ENCODE peak calls at places on chromosomes 2 and 18, in four cellular contexts. H is sigmoid colon, C is H9, N is HS-5. L is an unnamed sample.

GRCh38 chr2:106161938-106162814 is 31.9 kb downstream of the UXS1 start:
- DNase-seq in H (no peak), C (no peak), N (no peak), L (no peak)

GRCh38 chr2:233706720-233707119 is 6.0 kb upstream of the UGT1A5 start:
- DNase-seq in H (no peak), C (no peak), N (no peak), L (no peak)

GRCh38 chr18:77124452-77124922 is 8.1 kb downstream of the MBP start:
- DNase-seq in H (peak; percentile 63), C (no peak), N (no peak), L (no peak)

GRCh38 chr2:64214281-64215115 is 70.3 kb upstream of the PELI1 start:
- DNase-seq in H (no peak), C (no peak), N (no peak), L (peak; percentile 66)

GRCh38 chr2:242048479-242048878 is 178.9 kb downstream of the RTP5 start:
- DNase-seq in H (no peak), C (no peak), N (no peak), L (no peak)

GRCh38 chr2:85096616-85097015 is 36.6 kb upstream of the TCF7L1 start:
- DNase-seq in H (no peak), C (no peak), N (no peak), L (no peak)

GRCh38 chr2:135744761-135745314 is 3.2 kb downstream of the UBXN4 start:
- DNase-seq in H (no peak), C (peak; percentile 44), N (peak; percentile 14), L (peak; percentile 49)

GRCh38 chr2:161112885-161113284 is 47.3 kb upstream of the TANK start:
- DNase-seq in H (no peak), C (no peak), N (no peak), L (no peak)

GRCh38 chr2:72572501-72572900 is 253.3 kb downstream of the EXOC6B start:
- DNase-seq in H (no peak), C (no peak), N (no peak), L (no peak)

GRCh38 chr2:1518891-1519530 is 105.7 kb downstream of the TPO start:
- DNase-seq in H (peak; percentile 45), C (no peak), N (no peak), L (no peak)

GRCh38 chr2:203809084-203809521 is 58.5 kb upstream of the CTLA4 start:
- DNase-seq in H (no peak), C (no peak), N (peak; percentile 46), L (no peak)

GRCh38 chr2:133600231-133600630 is 32.0 kb upstream of the NCKAP5 start:
- DNase-seq in H (no peak), C (no peak), N (no peak), L (no peak)

GRCh38 chr2:234730066-234730640 is 221.7 kb upstream of the SH3BP4 start:
- DNase-seq in H (no peak), C (no peak), N (no peak), L (no peak)

GRCh38 chr2:69804416-69804815 is 25.0 kb upstream of the GMCL1 start:
- DNase-seq in H (no peak), C (no peak), N (no peak), L (no peak)

GRCh38 chr2:200454839-200455801 is 54.7 kb downstream of the KCTD18 start:
- DNase-seq in H (no peak), C (no peak), N (peak; percentile 61), L (no peak)

GRCh38 chr18:46859855-46860254 is 57.5 kb downstream of the PIAS2 start:
- DNase-seq in H (no peak), C (no peak), N (no peak), L (no peak)

GRCh38 chr2:95531254-95531771 is 46.8 kb upstream of the TRIM43B start:
- DNase-seq in H (no peak), C (no peak), N (no peak), L (no peak)

GRCh38 chr2:33215299-33215698 is 261.1 kb upstream of the RASGRP3 start:
- DNase-seq in H (peak; percentile 77), C (no peak), N (peak; percentile 72), L (no peak)

GRCh38 chr2:185208261-185208660 is 530.3 kb upstream of the FSIP2 start:
- DNase-seq in H (no peak), C (peak; percentile 66), N (peak; percentile 35), L (no peak)

GRCh38 chr2:83081835-83082522 is 1377.1 kb downstream of the SUCLG1 start:
- DNase-seq in H (no peak), C (no peak), N (no peak), L (no peak)

GRCh38 chr2:113390133-113390849 is 47.2 kb upstream of the ZNG1B start:
- DNase-seq in H (no peak), C (peak; percentile 79), N (peak; percentile 69), L (no peak)

GRCh38 chr2:30666307-30666874 is 140.9 kb downstream of the CAPN13 start:
- DNase-seq in H (peak; percentile 85), C (peak; percentile 21), N (peak; percentile 93), L (peak; percentile 98)

GRCh38 chr2:200302940-200303727 is 3.4 kb upstream of the SPATS2L start:
- DNase-seq in H (no peak), C (no peak), N (peak; percentile 86), L (peak; percentile 95)

GRCh38 chr2:16745466-16745865 is 79.8 kb upstream of the CYRIA start:
- DNase-seq in H (no peak), C (no peak), N (no peak), L (peak; percentile 41)

GRCh38 chr2:76298022-76298421 is 587.3 kb upstream of the GCFC2 start:
- DNase-seq in H (no peak), C (no peak), N (no peak), L (peak; percentile 20)